ENCODE peak calls at places on chromosomes 16 and 17, in five cellular contexts. One of them, this sample, is unnamed.

GRCh38 chr17:48579738-48580543 is 1.8 kb upstream of the HOXB4 start:
- DNase-seq in stomach: no peak
- DNase-seq in AG04450: no peak
- DNase-seq in IMR-90: peak
- DNase-seq in uterus: no peak
- DNase-seq in this sample: no peak

GRCh38 chr16:12679660-12680272 is 123.9 kb downstream of the CPPED1 start:
- DNase-seq in uterus: no peak
- DNase-seq in stomach: no peak
- DNase-seq in AG04450: no peak
- DNase-seq in IMR-90: peak
- DNase-seq in this sample: no peak

GRCh38 chr17:77606865-77607210 is 351.7 kb upstream of the TNRC6C start:
- DNase-seq in IMR-90: no peak
- DNase-seq in uterus: no peak
- DNase-seq in stomach: no peak
- DNase-seq in AG04450: no peak
- DNase-seq in this sample: no peak

GRCh38 chr17:72602517-72603345 is 481.9 kb downstream of the SOX9 start:
- DNase-seq in IMR-90: peak
- DNase-seq in uterus: no peak
- DNase-seq in AG04450: no peak
- DNase-seq in stomach: peak
- DNase-seq in this sample: peak

GRCh38 chr16:48538746-48539484 is 71.1 kb downstream of the N4BP1 start:
- DNase-seq in AG04450: no peak
- DNase-seq in uterus: no peak
- DNase-seq in stomach: no peak
- DNase-seq in IMR-90: no peak
- DNase-seq in this sample: no peak

GRCh38 chr17:309361-309888 is 43.2 kb downstream of the RPH3AL start:
- DNase-seq in stomach: no peak
- DNase-seq in IMR-90: no peak
- DNase-seq in AG04450: no peak
- DNase-seq in uterus: no peak
- DNase-seq in this sample: no peak

GRCh38 chr17:36535669-36536081 is 888 bp downstream of the PIGW start:
- DNase-seq in IMR-90: no peak
- DNase-seq in stomach: no peak
- DNase-seq in AG04450: no peak
- DNase-seq in uterus: no peak
- DNase-seq in this sample: no peak

GRCh38 chr17:55307879-55308278 is 43.1 kb downstream of the HLF start:
- DNase-seq in IMR-90: no peak
- DNase-seq in stomach: no peak
- DNase-seq in uterus: no peak
- DNase-seq in AG04450: no peak
- DNase-seq in this sample: no peak

GRCh38 chr17:49843774-49844350 is 4.0 kb downstream of the TAC4 start:
- DNase-seq in IMR-90: no peak
- DNase-seq in uterus: no peak
- DNase-seq in AG04450: no peak
- DNase-seq in stomach: no peak
- DNase-seq in this sample: peak

GRCh38 chr16:14510939-14511797 is 118.9 kb downstream of the PARN start:
- DNase-seq in uterus: no peak
- DNase-seq in stomach: no peak
- DNase-seq in IMR-90: peak
- DNase-seq in AG04450: no peak
- DNase-seq in this sample: peak

GRCh38 chr17:17694229-17695081 is 13.2 kb downstream of the RAI1 start:
- DNase-seq in stomach: peak
- DNase-seq in IMR-90: peak
- DNase-seq in uterus: peak
- DNase-seq in AG04450: no peak
- DNase-seq in this sample: peak

GRCh38 chr17:79650861-79651260 is 40.0 kb upstream of the RBFOX3 start:
- DNase-seq in stomach: peak
- DNase-seq in AG04450: no peak
- DNase-seq in IMR-90: no peak
- DNase-seq in uterus: no peak
- DNase-seq in this sample: no peak

GRCh38 chr16:31084584-31085298 is 4.0 kb downstream of the PRSS53 start:
- DNase-seq in IMR-90: no peak
- DNase-seq in stomach: no peak
- DNase-seq in uterus: no peak
- DNase-seq in AG04450: no peak
- DNase-seq in this sample: no peak

GRCh38 chr17:43871947-43872690 is 25.1 kb downstream of the CD300LG start:
- DNase-seq in AG04450: no peak
- DNase-seq in stomach: peak
- DNase-seq in IMR-90: no peak
- DNase-seq in uterus: no peak
- DNase-seq in this sample: no peak

GRCh38 chr17:74150428-74151025 is 53.0 kb upstream of the RPL38 start:
- DNase-seq in uterus: no peak
- DNase-seq in stomach: no peak
- DNase-seq in IMR-90: no peak
- DNase-seq in AG04450: no peak
- DNase-seq in this sample: no peak

GRCh38 chr16:9099131-9099625 is 7.7 kb downstream of the HAPSTR1 start:
- DNase-seq in stomach: peak
- DNase-seq in AG04450: no peak
- DNase-seq in uterus: no peak
- DNase-seq in IMR-90: peak
- DNase-seq in this sample: peak

GRCh38 chr16:73396556-73396955 is 348.6 kb upstream of the ZFHX3 start:
- DNase-seq in AG04450: no peak
- DNase-seq in IMR-90: no peak
- DNase-seq in uterus: no peak
- DNase-seq in stomach: no peak
- DNase-seq in this sample: no peak

GRCh38 chr16:66900721-66901441 is 17.8 kb downstream of the CDH16 start:
- DNase-seq in AG04450: no peak
- DNase-seq in stomach: no peak
- DNase-seq in IMR-90: no peak
- DNase-seq in uterus: peak
- DNase-seq in this sample: no peak

GRCh38 chr17:7438656-7439460 is 454 bp upstream of the FGF11 start:
- DNase-seq in stomach: no peak
- DNase-seq in uterus: no peak
- DNase-seq in AG04450: no peak
- DNase-seq in IMR-90: no peak
- DNase-seq in this sample: no peak

GRCh38 chr17:7436556-7437368 is 1.5 kb downstream of the TMEM102 start:
- DNase-seq in uterus: peak
- DNase-seq in stomach: peak
- DNase-seq in AG04450: no peak
- DNase-seq in IMR-90: peak
- DNase-seq in this sample: peak

GRCh38 chr17:7438050-7438614 is 1.2 kb upstream of the FGF11 start:
- DNase-seq in uterus: peak
- DNase-seq in AG04450: no peak
- DNase-seq in IMR-90: no peak
- DNase-seq in stomach: peak
- DNase-seq in this sample: no peak

GRCh38 chr17:7437369-7437863 is 1.9 kb upstream of the FGF11 start:
- DNase-seq in uterus: no peak
- DNase-seq in stomach: no peak
- DNase-seq in IMR-90: no peak
- DNase-seq in AG04450: no peak
- DNase-seq in this sample: no peak

DNA sequence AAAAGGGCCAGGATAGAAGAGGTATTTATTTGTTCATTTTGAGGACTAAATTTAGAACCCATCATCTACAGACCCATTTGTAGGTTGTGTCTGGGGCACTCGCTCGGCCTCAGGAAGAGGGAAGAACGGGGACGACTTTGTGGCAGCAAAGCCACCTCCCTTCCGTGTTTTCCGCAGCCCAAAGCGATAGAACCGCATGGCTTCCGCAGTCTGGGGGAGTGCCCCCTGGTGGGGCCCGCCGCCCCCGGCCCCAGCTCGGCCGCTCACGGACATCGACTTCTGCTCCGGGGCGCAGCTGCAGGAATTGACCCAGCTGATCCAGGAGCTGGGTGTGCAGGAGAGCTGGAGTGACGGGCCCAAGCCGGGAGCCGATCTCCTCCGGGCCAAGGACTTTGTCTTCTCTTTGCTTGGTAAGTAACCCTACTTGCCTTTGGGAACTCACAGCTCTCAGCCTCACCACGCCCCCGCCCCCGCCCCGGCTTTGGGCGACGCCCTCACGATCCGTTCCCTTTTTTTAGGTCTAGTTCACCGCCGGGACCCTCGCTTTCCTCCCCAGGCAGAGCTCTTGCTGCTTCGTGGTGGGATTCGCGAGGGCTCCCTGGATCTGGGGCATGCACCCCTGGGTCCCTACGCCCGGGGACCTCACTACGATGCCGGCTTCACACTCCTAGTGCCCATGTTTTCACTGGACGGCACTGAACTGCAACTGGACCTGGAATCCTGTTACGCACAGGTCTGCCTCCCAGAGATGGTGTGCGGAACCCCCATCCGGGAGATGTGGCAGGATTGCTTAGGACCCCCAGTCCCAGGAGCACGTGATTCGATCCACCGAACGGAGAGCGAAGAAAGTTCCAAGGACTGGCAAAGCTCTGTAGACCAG is 681 bp downstream of the TMEM102 start:
- DNase-seq in AG04450: no peak
- DNase-seq in IMR-90: no peak
- DNase-seq in stomach: peak
- DNase-seq in uterus: no peak
- DNase-seq in this sample: no peak
- TF ChIP-seq CTCF in AG04450: peak
- TF ChIP-seq CTCF in IMR-90: peak
- TF ChIP-seq CTCF in stomach: no peak
- TF ChIP-seq CTCF in uterus: no peak
- TF ChIP-seq CTCF in this sample: no peak

GRCh38 chr17:3011891-3012290 is 51.5 kb downstream of the OR1D5 start:
- DNase-seq in IMR-90: no peak
- DNase-seq in AG04450: no peak
- DNase-seq in uterus: no peak
- DNase-seq in stomach: no peak
- DNase-seq in this sample: no peak
- TF ChIP-seq CTCF in IMR-90: no peak
- TF ChIP-seq CTCF in AG04450: no peak
- TF ChIP-seq CTCF in uterus: no peak
- TF ChIP-seq CTCF in stomach: no peak
- TF ChIP-seq CTCF in this sample: no peak

GRCh38 chr16:50547340-50547865 is 793 bp upstream of the NKD1 start:
- DNase-seq in AG04450: no peak
- DNase-seq in IMR-90: no peak
- DNase-seq in uterus: peak
- DNase-seq in stomach: peak
- DNase-seq in this sample: no peak
- TF ChIP-seq CTCF in AG04450: no peak
- TF ChIP-seq CTCF in IMR-90: no peak
- TF ChIP-seq CTCF in uterus: peak
- TF ChIP-seq CTCF in stomach: no peak
- TF ChIP-seq CTCF in this sample: no peak

GRCh38 chr16:69936252-69936651 is 14.9 kb upstream of the CLEC18A start:
- DNase-seq in AG04450: no peak
- DNase-seq in IMR-90: no peak
- DNase-seq in uterus: no peak
- DNase-seq in stomach: no peak
- DNase-seq in this sample: no peak

GRCh38 chr16:69936751-69937211 is 14.4 kb upstream of the CLEC18A start:
- DNase-seq in IMR-90: no peak
- DNase-seq in stomach: no peak
- DNase-seq in uterus: no peak
- DNase-seq in AG04450: no peak
- DNase-seq in this sample: no peak

GRCh38 chr16:69938981-69939820 is 11.9 kb upstream of the CLEC18A start:
- DNase-seq in IMR-90: no peak
- DNase-seq in stomach: no peak
- DNase-seq in AG04450: no peak
- DNase-seq in uterus: no peak
- DNase-seq in this sample: no peak

GRCh38 chr16:69935740-69936139 is 15.4 kb upstream of the CLEC18A start:
- DNase-seq in stomach: no peak
- DNase-seq in uterus: no peak
- DNase-seq in IMR-90: no peak
- DNase-seq in AG04450: no peak
- DNase-seq in this sample: no peak

DNA sequence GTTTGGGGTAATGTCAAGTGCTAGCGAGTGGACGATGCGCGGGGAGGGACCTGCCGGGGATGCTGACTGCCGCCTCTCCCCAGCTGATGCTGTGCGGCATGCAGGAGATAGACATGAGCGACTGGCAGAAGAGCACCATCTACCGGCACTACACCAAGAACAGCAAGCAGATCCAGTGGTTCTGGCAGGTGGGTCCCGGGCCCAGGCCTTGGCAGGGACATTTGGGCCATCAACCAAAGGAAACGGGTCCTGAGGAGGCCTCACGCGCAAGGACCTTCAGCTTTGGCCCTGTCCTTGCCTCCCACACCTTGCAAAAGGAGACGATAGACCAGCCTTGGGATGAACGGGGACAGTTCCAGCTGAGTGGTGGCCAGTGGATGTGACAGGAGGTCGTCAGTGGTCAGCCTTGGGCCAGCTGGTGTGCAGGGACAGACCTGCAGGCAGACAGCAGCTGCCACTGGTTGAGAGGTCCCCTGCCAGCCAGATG is 13.6 kb upstream of the CLEC18A start:
- DNase-seq in uterus: no peak
- DNase-seq in IMR-90: no peak
- DNase-seq in stomach: no peak
- DNase-seq in AG04450: no peak
- DNase-seq in this sample: no peak
- TF ChIP-seq CTCF in uterus: no peak
- TF ChIP-seq CTCF in IMR-90: peak
- TF ChIP-seq CTCF in stomach: no peak
- TF ChIP-seq CTCF in AG04450: no peak
- TF ChIP-seq CTCF in this sample: peak

DNA sequence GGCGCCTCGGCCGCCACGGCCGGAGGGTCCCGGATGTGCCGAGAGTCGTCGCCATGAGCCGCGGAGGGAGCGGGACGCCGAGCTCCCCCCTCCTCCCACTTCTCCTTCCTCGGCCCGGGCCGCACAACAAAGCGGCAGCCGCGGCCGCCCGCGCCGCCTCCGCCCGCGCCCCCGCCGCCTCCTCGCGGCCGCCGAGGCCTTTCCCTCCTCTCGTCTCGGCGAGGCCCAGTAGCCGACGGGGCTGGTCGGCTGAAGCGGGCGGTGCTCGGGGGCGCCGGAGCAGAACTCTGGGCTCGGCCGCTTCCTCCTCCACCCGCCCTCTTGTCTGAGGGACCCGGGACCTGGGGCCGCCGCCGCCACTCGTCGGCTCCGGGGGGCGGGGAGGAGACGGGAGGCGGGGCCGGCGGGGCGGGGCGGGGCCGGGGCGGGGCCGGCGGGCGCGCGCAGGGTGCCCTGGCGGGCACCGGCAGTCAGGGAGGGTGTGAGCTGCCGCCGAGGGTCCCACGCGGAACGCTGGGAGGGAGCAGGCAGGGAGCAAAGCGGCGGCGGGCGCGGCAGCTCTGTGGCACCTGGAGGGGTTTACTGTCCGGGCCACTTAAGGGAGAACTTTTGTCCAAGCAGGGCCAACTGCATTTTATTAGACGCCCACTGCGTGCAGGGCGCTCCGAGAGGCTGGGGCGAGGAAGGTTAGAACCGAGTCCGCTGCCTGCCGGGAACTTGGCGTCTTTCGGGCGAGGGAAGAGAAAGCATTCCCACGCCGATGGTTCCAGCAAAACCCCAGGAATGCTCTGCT is at the start of gene SMURF2:
- DNase-seq in stomach: peak
- DNase-seq in uterus: peak
- DNase-seq in AG04450: no peak
- DNase-seq in IMR-90: peak
- DNase-seq in this sample: peak
- TF ChIP-seq CTCF in stomach: no peak
- TF ChIP-seq CTCF in uterus: no peak
- TF ChIP-seq CTCF in AG04450: no peak
- TF ChIP-seq CTCF in IMR-90: no peak
- TF ChIP-seq CTCF in this sample: no peak

This sample was measured in fibroblast of mammary gland.